ENCODE peak calls at places on chromosomes 2 and 18, in four cellular contexts. A is stimulated activated naive B cell treated with anti-CD40 and anti-IgM and Interleukin-4, amounts not matched to agents 10 μg/mL and 1 μg/mL and 100 μg/mL, for 72 hours; T is BE2C; O is AG10803. R is an unnamed sample.

GRCh38 chr2:159149786-159150185 is 136.7 kb downstream of the WDSUB1 start:
- DNase-seq in O (no peak), T (no peak), A (no peak), R (no peak)

GRCh38 chr2:102103992-102104871 is 38.3 kb upstream of the IL1R1 start:
- DNase-seq in A (peak), O (peak), T (no peak), R (no peak)

GRCh38 chr2:240277073-240277806 is 136.8 kb upstream of the OTOS start:
- DNase-seq in T (no peak), O (peak), A (no peak), R (no peak)

GRCh38 chr2:6828299-6828584 is 37.5 kb downstream of the CMPK2 start:
- DNase-seq in A (no peak), O (peak), T (no peak), R (no peak)

GRCh38 chr2:150478206-150478974 is 9.1 kb downstream of the RND3 start:
- DNase-seq in T (no peak), A (no peak), O (peak), R (no peak)

GRCh38 chr2:168311265-168311925 is 64.0 kb upstream of the STK39 start:
- DNase-seq in T (no peak), O (no peak), A (no peak), R (no peak)

GRCh38 chr18:68439672-68440071 is 275.2 kb downstream of the TMX3 start:
- DNase-seq in A (no peak), O (peak), T (no peak), R (no peak)

GRCh38 chr18:28041366-28041765 is 135.6 kb downstream of the CDH2 start:
- DNase-seq in T (peak), O (peak), A (no peak), R (no peak)

GRCh38 chr18:55877321-55877720 is 289.3 kb upstream of the TCF4 start:
- DNase-seq in O (no peak), A (no peak), T (no peak), R (no peak)

GRCh38 chr2:84640386-84640785 is 124.1 kb downstream of the DNAH6 start:
- DNase-seq in O (no peak), A (no peak), T (no peak), R (no peak)

GRCh38 chr2:858646-859045 is 92.0 kb upstream of the SNTG2 start:
- DNase-seq in T (no peak), O (no peak), A (no peak), R (no peak)

GRCh38 chr2:128441341-128442052 is 122.8 kb upstream of the HS6ST1 start:
- DNase-seq in O (no peak), T (no peak), A (no peak), R (no peak)

GRCh38 chr2:174711206-174711605 is 53.1 kb downstream of the CHRNA1 start:
- DNase-seq in A (no peak), T (peak), O (no peak), R (no peak)

GRCh38 chr18:49028801-49029506 is 78.2 kb upstream of the SMAD7 start:
- DNase-seq in A (no peak), O (no peak), T (no peak), R (no peak)

GRCh38 chr2:66930499-66931165 is 466.5 kb upstream of the ETAA1 start:
- DNase-seq in O (no peak), T (no peak), A (no peak), R (no peak)

GRCh38 chr2:240494194-240494793 is 58.8 kb downstream of the GPC1 start:
- DNase-seq in A (no peak), T (no peak), O (no peak), R (no peak)

GRCh38 chr18:28793911-28794310 is 617.0 kb upstream of the CDH2 start:
- DNase-seq in T (peak), A (no peak), O (no peak), R (no peak)

GRCh38 chr2:10377052-10377746 is 70.9 kb downstream of the ODC1 start:
- DNase-seq in T (no peak), O (no peak), A (no peak), R (no peak)